ENCODE peak calls at places on chromosomes 4 and X, in ten cellular contexts. N is stimulated activated CD8-positive, alpha-beta memory T cell treated with anti-CD3 and anti-CD28 coated beads, Interleukin-7, amount 100 ng/mL, for 1 hour; Q is HCT116; F is activated CD4-positive, alpha-beta T cell treated with anti-CD3 and anti-CD28 coated beads, Interleukin-2, amount 10 ng/mL, durations not matched to agents 24 days and 14 days; T is posterior vena cava; J is pulmonary artery endothelial cell; G is suprapubic skin; Z is mesothelial cell of epicardium; L is head of caudate nucleus; H is immature natural killer cell. B is an unnamed sample.

GRCh38 chrX:13142891-13143290 is 98.5 kb upstream of the FAM9C start:
- DNase-seq in N (no peak), Q (no peak), F (no peak), T (no peak), J (no peak), G (no peak), Z (no peak), L (no peak), H (peak), B (no peak)

GRCh38 chr4:163895369-163896005 is 401.0 kb downstream of the TMA16 start:
- DNase-seq in N (no peak), Q (no peak), F (no peak), T (no peak), J (no peak), G (no peak), Z (no peak), L (no peak), H (peak), B (peak)

GRCh38 chrX:132046533-132046932 is 23.4 kb downstream of the STK26 start:
- DNase-seq in N (no peak), Q (no peak), F (no peak), T (no peak), J (no peak), G (no peak), Z (no peak), L (no peak), H (no peak), B (no peak)

GRCh38 chr4:51932261-51932660 is 87.9 kb downstream of the LRRC66 start:
- DNase-seq in N (no peak), Q (no peak), F (no peak), T (no peak), J (no peak), G (no peak), Z (no peak), L (no peak), H (no peak), B (no peak)

GRCh38 chr4:183330841-183331240 is 8.6 kb upstream of the CLDN24 start:
- DNase-seq in N (no peak), Q (no peak), F (no peak), T (no peak), J (no peak), G (no peak), Z (no peak), L (no peak), H (no peak), B (no peak)

GRCh38 chr4:68167166-68167565 is 37.5 kb upstream of the TMPRSS11F start:
- DNase-seq in N (no peak), Q (no peak), F (no peak), T (no peak), J (no peak), G (no peak), Z (no peak), L (no peak), H (no peak), B (no peak)

GRCh38 chr4:16794816-16795445 is 103.5 kb downstream of the LDB2 start:
- DNase-seq in N (no peak), Q (peak), F (peak), T (no peak), J (peak), G (peak), Z (peak), L (peak), H (peak), B (peak)

GRCh38 chr4:110514889-110515479 is 39.0 kb downstream of the ENPEP start:
- DNase-seq in N (no peak), Q (peak), F (no peak), T (no peak), J (no peak), G (no peak), Z (no peak), L (no peak), H (peak), B (peak)

GRCh38 chr4:142203505-142203904 is 567.1 kb downstream of the IL15 start:
- DNase-seq in N (no peak), Q (no peak), F (no peak), T (no peak), J (no peak), G (no peak), Z (no peak), L (no peak), H (no peak), B (no peak)

GRCh38 chr4:139234258-139234657 is 45.8 kb downstream of the MGARP start:
- DNase-seq in N (no peak), Q (no peak), F (no peak), T (no peak), J (no peak), G (no peak), Z (no peak), L (no peak), H (no peak), B (no peak)

GRCh38 chr4:113499696-113500095 is 261.8 kb downstream of the CAMK2D start:
- DNase-seq in N (no peak), Q (no peak), F (no peak), T (no peak), J (no peak), G (no peak), Z (no peak), L (no peak), H (no peak), B (no peak)

GRCh38 chr4:151830168-151830567 is 69.4 kb upstream of the GATB start:
- DNase-seq in N (no peak), Q (no peak), F (no peak), T (no peak), J (no peak), G (no peak), Z (no peak), L (no peak), H (no peak), B (no peak)

GRCh38 chr4:93791570-93792195 is 36.9 kb upstream of the ATOH1 start:
- DNase-seq in N (no peak), Q (peak), F (peak), T (no peak), J (peak), G (no peak), Z (peak), L (peak), H (no peak), B (peak)

GRCh38 chr4:122922877-122923511 is 597 bp upstream of the NUDT6 start:
- DNase-seq in N (peak), Q (peak), F (peak), T (peak), J (peak), G (peak), Z (peak), L (peak), H (peak), B (peak)

GRCh38 chr4:3388461-3389185 is 53.1 kb upstream of the HGFAC start:
- DNase-seq in N (no peak), Q (no peak), F (no peak), T (peak), J (no peak), G (no peak), Z (no peak), L (no peak), H (no peak), B (no peak)

GRCh38 chrX:12496343-12496742 is 294.9 kb upstream of the PRPS2 start:
- DNase-seq in N (no peak), Q (no peak), F (no peak), T (no peak), J (no peak), G (no peak), Z (no peak), L (no peak), H (no peak), B (no peak)

GRCh38 chr4:67451464-67451863 is 93.8 kb downstream of the CENPC start:
- DNase-seq in N (no peak), Q (no peak), F (no peak), T (no peak), J (no peak), G (no peak), Z (no peak), L (no peak), H (no peak), B (no peak)

GRCh38 chr4:134490863-134491262 is 289.3 kb upstream of the PABPC4L start:
- DNase-seq in N (no peak), Q (no peak), F (no peak), T (no peak), J (no peak), G (no peak), Z (no peak), L (no peak), H (no peak), B (no peak)

GRCh38 chr4:128220286-128221235 is 67.1 kb downstream of the PGRMC2 start:
- DNase-seq in N (no peak), Q (peak), F (no peak), T (no peak), J (peak), G (no peak), Z (no peak), L (no peak), H (no peak), B (peak)

B was measured in NCI-H82.